ENCODE peak calls at places on chromosomes 3 and 15, in six cellular contexts. T is HCT116, E is K562, C is WTC11, L is H1, R is HepG2. A is an unnamed sample.

GRCh38 chr3:62260655-62261054 is 112.7 kb downstream of the FEZF2 start:
- DNase-seq in T (no peak), E (no peak), C (no peak), L (no peak), R (no peak), A (no peak)

GRCh38 chr15:70424937-70425411 is 327.3 kb upstream of the TLE3 start:
- DNase-seq in T (no peak), E (no peak), C (no peak), L (no peak), R (no peak), A (no peak)

GRCh38 chr3:8972614-8973013 is 9.3 kb upstream of the RAD18 start:
- DNase-seq in T (no peak), E (peak; percentile 91), C (no peak), L (no peak), R (peak; percentile 20), A (peak; percentile 15)

GRCh38 chr15:64630403-64631107 is 144.8 kb downstream of the RBPMS2 start:
- DNase-seq in T (no peak), E (no peak), C (no peak), L (no peak), R (no peak), A (no peak)

GRCh38 chr15:93520206-93520605 is 431.2 kb upstream of the RGMA start:
- DNase-seq in T (no peak), E (no peak), C (peak; percentile 35), L (no peak), R (no peak), A (no peak)

GRCh38 chr3:161390200-161390599 is 18.9 kb upstream of the SPTSSB start:
- DNase-seq in T (no peak), E (no peak), C (no peak), L (no peak), R (no peak), A (no peak)

GRCh38 chr15:90654233-90655124 is 62.7 kb upstream of the BLM start:
- DNase-seq in T (no peak), E (no peak), C (no peak), L (no peak), R (no peak), A (no peak)

GRCh38 chr3:45024601-45025262 is 1.4 kb upstream of the CLEC3B start:
- DNase-seq in T (no peak), E (no peak), C (no peak), L (no peak), R (no peak), A (no peak)

GRCh38 chr3:22089284-22089683 is 338.3 kb upstream of the ZNF385D start:
- DNase-seq in T (no peak), E (no peak), C (peak; percentile 21), L (no peak), R (peak; percentile 23), A (peak; percentile 19)

GRCh38 chr15:41281236-41281635 is 50.2 kb downstream of the CHP1 start:
- DNase-seq in T (no peak), E (no peak), C (no peak), L (no peak), R (peak; percentile 37), A (no peak)

GRCh38 chr3:45446706-45447105 is 58.3 kb downstream of the LARS2 start:
- DNase-seq in T (no peak), E (no peak), C (no peak), L (no peak), R (no peak), A (no peak)

GRCh38 chr3:71579934-71580318 is 3.6 kb downstream of the FOXP1 start:
- DNase-seq in T (no peak), E (peak; percentile 7), C (no peak), L (no peak), R (peak; percentile 94), A (no peak)

GRCh38 chr3:15206662-15207576 is 873 bp downstream of the CAPN7 start:
- DNase-seq in T (no peak), E (no peak), C (no peak), L (no peak), R (peak; percentile 53), A (peak; percentile 29)

GRCh38 chr3:65751123-65751700 is 287.5 kb downstream of the MAGI1 start:
- DNase-seq in T (peak; percentile 3), E (peak; percentile 46), C (peak; percentile 77), L (peak; percentile 82), R (peak; percentile 47), A (peak; percentile 63)

GRCh38 chr15:63291507-63291906 is 14.1 kb downstream of the APH1B start:
- DNase-seq in T (no peak), E (no peak), C (no peak), L (no peak), R (no peak), A (no peak)

GRCh38 chr3:21331321-21331720 is 419.7 kb downstream of the ZNF385D start:
- DNase-seq in T (no peak), E (no peak), C (no peak), L (no peak), R (no peak), A (no peak)

GRCh38 chr3:160168290-160168689 is 56.9 kb upstream of the C3orf80 start:
- DNase-seq in T (no peak), E (no peak), C (no peak), L (no peak), R (no peak), A (no peak)

GRCh38 chr3:115999598-115999997 is 376.3 kb downstream of the GAP43 start:
- DNase-seq in T (no peak), E (no peak), C (no peak), L (no peak), R (no peak), A (no peak)

GRCh38 chr3:105958237-105959000 is 89.6 kb upstream of the CBLB start:
- DNase-seq in T (no peak), E (no peak), C (no peak), L (no peak), R (no peak), A (no peak)

GRCh38 chr3:132730891-132731580 is 8.8 kb upstream of the NPHP3 start:
- DNase-seq in T (no peak), E (no peak), C (no peak), L (no peak), R (peak; percentile 33), A (peak; percentile 63)

GRCh38 chr3:128469128-128469527 is 2.4 kb upstream of the DNAJB8 start:
- DNase-seq in T (no peak), E (no peak), C (no peak), L (no peak), R (no peak), A (no peak)
- TF ChIP-seq SP1 in T (no peak), E (no peak), C (no peak), L (no peak), R (no peak), A (no peak)

GRCh38 chr3:139937674-139938279 is 2.8 kb downstream of the CLSTN2 start:
- DNase-seq in T (peak; percentile 19), E (peak; percentile 57), C (peak; percentile 51), L (no peak), R (no peak), A (peak; percentile 55)
- TF ChIP-seq SP1 in T (no peak), E (no peak), C (no peak), L (no peak), R (no peak), A (no peak)

GRCh38 chr3:187011915-187012314 is 81.6 kb downstream of the ST6GAL1 start:
- DNase-seq in T (no peak), E (no peak), C (no peak), L (peak; percentile 40), R (no peak), A (no peak)

GRCh38 chr3:187005827-187006481 is 75.6 kb downstream of the ST6GAL1 start:
- DNase-seq in T (no peak), E (no peak), C (no peak), L (no peak), R (no peak), A (no peak)

GRCh38 chr3:187002915-187003314 is 72.6 kb downstream of the ST6GAL1 start:
- DNase-seq in T (no peak), E (no peak), C (no peak), L (no peak), R (no peak), A (no peak)

GRCh38 chr3:187012609-187013051 is 82.3 kb downstream of the ST6GAL1 start:
- DNase-seq in T (no peak), E (no peak), C (no peak), L (peak; percentile 44), R (no peak), A (no peak)

DNA sequence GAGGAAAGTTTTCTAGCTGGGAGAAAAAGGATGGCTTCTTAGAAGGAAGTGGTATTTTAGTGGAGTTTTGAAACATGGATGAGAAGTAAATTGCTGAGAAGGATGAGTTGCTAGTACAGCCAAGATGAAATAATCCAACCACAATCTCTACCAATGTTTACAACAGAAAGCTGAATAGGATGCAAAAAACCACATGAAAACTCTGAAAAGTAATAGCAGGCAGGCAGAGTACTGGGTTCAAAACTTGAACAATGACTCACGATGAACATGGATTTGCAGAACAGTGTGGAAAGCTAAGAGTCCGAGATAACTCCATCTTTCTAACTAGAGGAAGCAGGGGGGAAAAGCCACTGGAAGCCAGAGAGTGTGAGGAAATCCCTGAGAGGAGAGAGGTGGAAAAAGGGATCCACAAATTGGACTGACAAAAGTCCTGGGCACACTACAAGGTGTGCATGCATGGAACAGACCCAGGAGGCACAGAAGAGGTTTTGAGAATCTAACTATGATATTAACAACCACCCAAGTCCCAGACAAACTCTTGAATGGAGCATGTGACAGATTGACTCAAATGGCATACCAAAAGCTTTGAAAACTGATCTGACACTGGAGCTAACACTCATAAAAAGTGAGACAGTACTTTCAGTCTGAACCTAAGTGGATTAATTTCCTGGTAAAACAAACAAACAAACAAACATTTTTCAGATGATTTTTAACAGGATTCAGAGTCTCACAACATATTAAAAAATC is 76.7 kb downstream of the ST6GAL1 start:
- DNase-seq in T (no peak), E (no peak), C (no peak), L (no peak), R (no peak), A (no peak)
- TF ChIP-seq SP1 in T (no peak), E (no peak), C (no peak), L (no peak), R (no peak), A (no peak)

GRCh38 chr3:120524171-120524923 is 71.8 kb upstream of the NDUFB4 start:
- DNase-seq in T (no peak), E (no peak), C (no peak), L (no peak), R (no peak), A (no peak)
- TF ChIP-seq SP1 in T (no peak), E (no peak), C (no peak), L (no peak), R (no peak), A (no peak)

GRCh38 chr3:134542287-134542686 is 56.4 kb downstream of the CEP63 start:
- DNase-seq in T (no peak), E (no peak), C (no peak), L (no peak), R (no peak), A (no peak)
- TF ChIP-seq SP1 in T (no peak), E (no peak), C (no peak), L (no peak), R (no peak), A (no peak)

GRCh38 chr3:27484002-27484844 is at the start of gene SLC4A7:
- DNase-seq in T (peak; percentile 86), E (peak; percentile 83), C (peak; percentile 99), L (peak; percentile 99), R (peak; percentile 86), A (peak; percentile 98)
- TF ChIP-seq SP1 in T (peak; percentile 91), E (no peak), C (peak; percentile 95), L (peak; percentile 89), R (no peak), A (no peak)

DNA sequence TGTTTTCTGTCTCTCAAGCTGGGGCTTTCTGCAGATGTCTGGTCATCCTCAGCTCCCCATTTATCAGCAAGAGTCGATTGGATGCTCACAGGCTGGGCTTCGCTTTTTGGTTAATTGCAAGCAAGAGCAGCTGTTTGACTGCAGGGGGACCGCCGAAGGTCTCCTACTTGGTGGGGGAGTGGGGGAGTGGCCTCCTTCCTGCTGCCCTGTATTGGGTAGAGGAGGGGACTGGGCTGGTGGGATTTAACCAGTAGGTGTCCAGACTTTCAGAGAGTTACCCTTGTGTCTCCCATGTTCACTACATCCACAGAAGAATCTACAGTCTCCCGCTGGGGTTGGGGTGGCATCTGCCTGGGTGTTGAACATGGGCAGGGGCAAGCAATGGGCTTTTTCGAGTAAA is 78.7 kb downstream of the PLXNA1 start:
- DNase-seq in T (no peak), E (no peak), C (no peak), L (no peak), R (no peak), A (no peak)
- TF ChIP-seq SP1 in T (no peak), E (no peak), C (no peak), L (no peak), R (no peak), A (no peak)